ENCODE peak calls at places on chromosomes 1 and 21, in four cellular contexts. D is fibroblast of lung, Q is RWPE1, Y is endothelial cell of umbilical vein. F is an unnamed sample.

GRCh38 chr1:29124366-29125236 is 898 bp upstream of the TMEM200B start:
- DNase-seq in D (peak; percentile 78), Q (peak; percentile 67), Y (peak; percentile 72), F (no peak)

GRCh38 chr21:46448108-46448507 is 10.6 kb upstream of the DIP2A start:
- DNase-seq in D (no peak), Q (no peak), Y (no peak), F (no peak)

GRCh38 chr1:94852758-94853157 is 32.6 kb downstream of the SLC44A3 start:
- DNase-seq in D (peak; percentile 55), Q (no peak), Y (no peak), F (no peak)

GRCh38 chr1:7235871-7236472 is 450.7 kb downstream of the CAMTA1 start:
- DNase-seq in D (no peak), Q (no peak), Y (no peak), F (no peak)

GRCh38 chr21:45971487-45972352 is 9.8 kb upstream of the COL6A1 start:
- DNase-seq in D (peak; percentile 92), Q (no peak), Y (no peak), F (no peak)

GRCh38 chr1:229283183-229283611 is 12.3 kb downstream of the RAB4A start:
- DNase-seq in D (no peak), Q (no peak), Y (no peak), F (no peak)

GRCh38 chr1:44405804-44406743 is 1.0 kb downstream of the RNF220 start:
- DNase-seq in D (peak; percentile 23), Q (no peak), Y (peak; percentile 31), F (no peak)

GRCh38 chr1:226816585-226816984 is 53.8 kb upstream of the PSEN2 start:
- DNase-seq in D (peak; percentile 24), Q (no peak), Y (no peak), F (no peak)

GRCh38 chr1:167500283-167500860 is 18.0 kb downstream of the CD247 start:
- DNase-seq in D (no peak), Q (no peak), Y (no peak), F (no peak)

GRCh38 chr1:89697397-89697796 is 64.5 kb downstream of the LRRC8C start:
- DNase-seq in D (no peak), Q (no peak), Y (no peak), F (no peak)

GRCh38 chr1:28921286-28921869 is 7.0 kb downstream of the EPB41 start:
- DNase-seq in D (no peak), Q (no peak), Y (no peak), F (no peak)

GRCh38 chr1:23100074-23100748 is 68.4 kb downstream of the LUZP1 start:
- DNase-seq in D (peak; percentile 89), Q (peak; percentile 80), Y (peak; percentile 59), F (peak; percentile 51)

GRCh38 chr1:201264072-201264471 is 19.2 kb upstream of the PKP1 start:
- DNase-seq in D (no peak), Q (no peak), Y (no peak), F (no peak)

GRCh38 chr1:63902844-63903589 is 129.2 kb downstream of the ROR1 start:
- DNase-seq in D (peak; percentile 44), Q (peak; percentile 27), Y (no peak), F (no peak)

GRCh38 chr1:45348020-45348419 is 7.8 kb upstream of the MUTYH start:
- DNase-seq in D (no peak), Q (peak; percentile 64), Y (no peak), F (no peak)

GRCh38 chr1:6601049-6601864 is 1.4 kb downstream of the KLHL21 start:
- DNase-seq in D (peak; percentile 96), Q (peak; percentile 92), Y (peak; percentile 90), F (peak; percentile 96)

GRCh38 chr1:224080082-224080774 is 33.7 kb upstream of the FBXO28 start:
- DNase-seq in D (peak; percentile 27), Q (no peak), Y (peak; percentile 38), F (peak; percentile 69)

GRCh38 chr1:61183471-61184034 is 101.2 kb downstream of the NFIA start:
- DNase-seq in D (peak; percentile 78), Q (no peak), Y (peak; percentile 93), F (no peak)

GRCh38 chr1:93317207-93317606 is 28.5 kb upstream of the DR1 start:
- DNase-seq in D (no peak), Q (no peak), Y (no peak), F (no peak)

GRCh38 chr1:40939320-40940059 is 40.0 kb upstream of the CTPS1 start:
- DNase-seq in D (peak; percentile 84), Q (no peak), Y (no peak), F (no peak)

GRCh38 chr1:210912752-210913151 is 221.2 kb downstream of the KCNH1 start:
- DNase-seq in D (no peak), Q (no peak), Y (no peak), F (no peak)

GRCh38 chr1:26780344-26780957 is 7.3 kb upstream of the PIGV start:
- DNase-seq in D (no peak), Q (no peak), Y (no peak), F (no peak)

GRCh38 chr1:9942399-9942938 is 722 bp downstream of the LZIC start:
- DNase-seq in D (peak; percentile 70), Q (peak; percentile 60), Y (peak; percentile 71), F (no peak)

DNA sequence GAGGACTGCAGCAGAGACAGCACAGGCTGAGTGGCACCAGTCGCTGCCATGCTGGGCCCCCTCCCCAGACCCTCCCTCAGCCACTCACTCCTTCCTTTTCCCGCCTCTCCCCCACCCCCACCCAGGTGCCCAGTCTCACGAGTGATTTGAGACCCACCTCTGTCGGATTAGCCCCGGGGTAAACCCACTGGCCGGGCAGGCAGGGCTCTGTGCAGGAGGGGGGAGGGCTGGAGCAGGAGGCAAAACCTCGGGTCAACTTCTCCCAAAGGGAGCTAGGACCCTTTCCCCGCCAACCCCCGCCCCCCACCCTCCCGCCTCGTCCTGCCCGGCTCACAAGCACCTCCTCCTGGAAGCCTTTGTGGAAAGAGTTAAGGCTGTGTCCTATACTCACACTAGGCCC is 3.5 kb upstream of the MRPL24 start:
- DNase-seq in D (no peak), Q (no peak), Y (no peak), F (no peak)
- H3K27ac ChIP-seq in D (peak overlapping the region; percentile 100), Q (peak overlapping the region; percentile 74), Y (no peak overlapping the region), F (peak overlapping the region; percentile 100)

DNA sequence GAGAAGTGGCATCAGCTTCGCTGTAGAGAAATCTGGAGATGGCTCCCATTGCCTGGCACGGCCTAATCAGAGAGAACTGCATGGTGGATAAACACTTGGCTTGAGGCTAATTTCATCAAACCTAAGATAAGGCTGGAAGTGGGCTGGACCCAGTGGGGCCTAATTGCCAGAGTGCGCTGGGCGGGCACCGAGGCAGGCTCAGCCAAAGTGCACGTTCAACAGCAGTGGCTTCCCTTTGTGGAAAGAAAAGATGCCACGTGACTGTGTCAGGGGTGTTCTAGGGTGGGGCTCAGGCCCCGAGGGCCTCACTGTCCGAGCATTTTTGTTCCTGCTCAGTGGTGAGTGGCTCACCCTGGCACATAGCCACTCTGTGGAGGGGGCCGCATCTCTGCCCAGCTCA is 5.8 kb downstream of the PLCH2 start:
- DNase-seq in D (no peak), Q (peak; percentile 55), Y (no peak), F (no peak)
- H3K27ac ChIP-seq in D (no peak overlapping the region), Q (peak overlapping the region; percentile 78), Y (no peak overlapping the region), F (no peak overlapping the region)

GRCh38 chr1:170695955-170696590 is 32.1 kb downstream of the PRRX1 start:
- DNase-seq in D (no peak), Q (no peak), Y (no peak), F (no peak)
- H3K27ac ChIP-seq in D (no peak overlapping the region), Q (no peak overlapping the region), Y (no peak overlapping the region), F (no peak overlapping the region)

GRCh38 chr1:1200876-1201810 is 5.2 kb downstream of the TNFRSF18 start:
- DNase-seq in D (peak; percentile 11), Q (peak; percentile 34), Y (peak; percentile 10), F (no peak)
- H3K27ac ChIP-seq in D (no peak overlapping the region), Q (no peak overlapping the region), Y (no peak overlapping the region), F (no peak overlapping the region)

DNA sequence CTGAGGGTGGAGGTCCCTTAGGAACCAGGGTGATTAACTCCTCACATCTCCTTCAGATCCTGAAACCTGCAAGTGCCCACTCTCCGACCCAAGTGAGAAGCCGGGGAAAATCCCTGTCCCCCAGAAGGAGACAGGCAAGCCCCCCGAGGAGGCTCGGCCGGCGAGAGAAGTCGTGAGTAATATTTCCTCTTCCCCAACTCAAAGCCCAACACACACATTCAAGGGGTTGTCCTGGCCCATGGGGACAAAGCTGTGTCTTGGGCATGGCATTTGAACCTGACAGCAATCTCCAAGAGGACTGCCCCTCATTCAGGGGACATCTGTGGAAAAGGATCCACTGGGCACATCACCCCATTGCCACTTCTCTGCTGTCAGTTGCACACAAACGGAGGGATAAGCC is 23.6 kb downstream of the VASH2 start:
- DNase-seq in D (no peak), Q (no peak), Y (no peak), F (no peak)
- H3K27ac ChIP-seq in D (no peak overlapping the region), Q (no peak overlapping the region), Y (no peak overlapping the region), F (no peak overlapping the region)

GRCh38 chr1:220044683-220045355 is 1.5 kb downstream of the EPRS1 start:
- DNase-seq in D (peak; percentile 3), Q (no peak), Y (no peak), F (no peak)
- H3K27ac ChIP-seq in D (no peak overlapping the region), Q (peak overlapping the region; percentile 44), Y (no peak overlapping the region), F (no peak overlapping the region)

GRCh38 chr1:37931148-37931492 is 15.7 kb downstream of the INPP5B start:
- DNase-seq in D (no peak), Q (no peak), Y (no peak), F (no peak)
- H3K27ac ChIP-seq in D (peak overlapping the region; percentile 38), Q (peak overlapping the region; percentile 68), Y (peak overlapping the region; percentile 29), F (peak overlapping the region; percentile 50)

F was measured in epithelial cell of prostate.